ENCODE peak calls at places on chromosome 17, in ten cellular contexts. D is iris pigment epithelial cell, U is left colon, A is prostate gland, Z is NT2/D1, M is fibroblast of pulmonary artery, P is SHP77, V is adrenal gland, Q is H7, W is HCT116. Y is an unnamed sample.

GRCh38 chr17:67229109-67229991 is 15.6 kb downstream of the HELZ start:
- DNase-seq in D (no peak), U (no peak), A (no peak), Z (no peak), M (no peak), P (no peak), V (no peak), Q (no peak), W (no peak), Y (no peak)

GRCh38 chr17:42345396-42346078 is 42.7 kb downstream of the STAT3 start:
- DNase-seq in D (no peak), U (no peak), A (no peak), Z (no peak), M (no peak), P (no peak), V (no peak), Q (no peak), W (no peak), Y (no peak)

GRCh38 chr17:75617675-75618074 is 15.6 kb upstream of the SMIM5 start:
- DNase-seq in D (no peak), U (no peak), A (no peak), Z (no peak), M (no peak), P (no peak), V (no peak), Q (no peak), W (no peak), Y (no peak)

GRCh38 chr17:70499067-70499786 is 329.9 kb downstream of the KCNJ2 start:
- DNase-seq in D (no peak), U (no peak), A (no peak), Z (no peak), M (no peak), P (no peak), V (no peak), Q (no peak), W (no peak), Y (no peak)

GRCh38 chr17:27477050-27477647 is 20.9 kb downstream of the KSR1 start:
- DNase-seq in D (no peak), U (no peak), A (no peak), Z (no peak), M (no peak), P (no peak), V (no peak), Q (no peak), W (no peak), Y (no peak)

GRCh38 chr17:74444406-74444805 is 12.5 kb downstream of the GPRC5C start:
- DNase-seq in D (no peak), U (no peak), A (no peak), Z (no peak), M (peak; percentile 38), P (no peak), V (peak; percentile 81), Q (peak; percentile 76), W (no peak), Y (no peak)

GRCh38 chr17:59105852-59106462 is 723 bp downstream of the TRIM37 start:
- DNase-seq in D (peak; percentile 28), U (peak; percentile 79), A (peak; percentile 65), Z (no peak), M (peak; percentile 47), P (peak; percentile 26), V (peak; percentile 71), Q (peak; percentile 77), W (no peak), Y (peak; percentile 68)

GRCh38 chr17:76271669-76272540 is 6.8 kb downstream of the UBALD2 start:
- DNase-seq in D (no peak), U (peak; percentile 64), A (no peak), Z (no peak), M (no peak), P (no peak), V (peak; percentile 13), Q (peak; percentile 88), W (no peak), Y (no peak)

GRCh38 chr17:81870155-81870977 is 771 bp downstream of the ARHGDIA start:
- DNase-seq in D (peak; percentile 74), U (peak; percentile 67), A (no peak), Z (no peak), M (peak; percentile 51), P (no peak), V (peak; percentile 36), Q (peak; percentile 82), W (no peak), Y (no peak)

GRCh38 chr17:27296427-27296979 is 2.6 kb downstream of the WSB1 start:
- DNase-seq in D (peak; percentile 83), U (no peak), A (no peak), Z (no peak), M (peak; percentile 79), P (no peak), V (no peak), Q (no peak), W (no peak), Y (no peak)

GRCh38 chr17:36592711-36593321 is 1.1 kb downstream of the DHRS11 start:
- DNase-seq in D (no peak), U (peak; percentile 68), A (no peak), Z (no peak), M (no peak), P (no peak), V (no peak), Q (peak; percentile 47), W (no peak), Y (no peak)

GRCh38 chr17:60792250-60792898 is 114.7 kb downstream of the BCAS3 start:
- DNase-seq in D (no peak), U (no peak), A (no peak), Z (no peak), M (no peak), P (no peak), V (no peak), Q (no peak), W (no peak), Y (no peak)

GRCh38 chr17:8125947-8126305 is 2.0 kb upstream of the HES7 start:
- DNase-seq in D (no peak), U (no peak), A (peak; percentile 17), Z (no peak), M (no peak), P (peak; percentile 62), V (peak; percentile 34), Q (peak; percentile 91), W (no peak), Y (no peak)

GRCh38 chr17:33091271-33091670 is 99.6 kb downstream of the SPACA3 start:
- DNase-seq in D (no peak), U (no peak), A (no peak), Z (no peak), M (no peak), P (no peak), V (no peak), Q (no peak), W (no peak), Y (no peak)

GRCh38 chr17:2058521-2059124 is 3.7 kb downstream of the HIC1 start:
- DNase-seq in D (peak; percentile 82), U (peak; percentile 89), A (no peak), Z (no peak), M (peak; percentile 91), P (no peak), V (peak; percentile 65), Q (peak; percentile 95), W (no peak), Y (no peak)

GRCh38 chr17:42453544-42453943 is 5.1 kb upstream of the ATP6V0A1 start:
- DNase-seq in D (no peak), U (no peak), A (no peak), Z (no peak), M (no peak), P (no peak), V (no peak), Q (no peak), W (no peak), Y (no peak)

GRCh38 chr17:37493249-37494027 is 3.7 kb downstream of the DUSP14 start:
- DNase-seq in D (peak; percentile 90), U (no peak), A (no peak), Z (no peak), M (peak; percentile 69), P (no peak), V (no peak), Q (no peak), W (peak; percentile 8), Y (peak; percentile 6)

GRCh38 chr17:38746893-38747384 is 1.2 kb downstream of the PCGF2 start:
- DNase-seq in D (no peak), U (peak; percentile 32), A (no peak), Z (no peak), M (no peak), P (no peak), V (peak; percentile 24), Q (no peak), W (no peak), Y (peak; percentile 26)

GRCh38 chr17:45070809-45071208 is 9.7 kb downstream of the NMT1 start:
- DNase-seq in D (no peak), U (no peak), A (no peak), Z (no peak), M (no peak), P (no peak), V (no peak), Q (no peak), W (no peak), Y (no peak)

GRCh38 chr17:14594690-14595089 is 293.8 kb downstream of the HS3ST3B1 start:
- DNase-seq in D (no peak), U (no peak), A (no peak), Z (no peak), M (no peak), P (no peak), V (no peak), Q (no peak), W (no peak), Y (no peak)

GRCh38 chr17:58341861-58342475 is 10.0 kb downstream of the SUPT4H1 start:
- DNase-seq in D (no peak), U (no peak), A (no peak), Z (no peak), M (no peak), P (no peak), V (no peak), Q (no peak), W (no peak), Y (no peak)

Y was measured in NCI-H526.